ENCODE peak calls at places on chromosomes 13 and 19, in ten cellular contexts. B is cardiac muscle cell, U is upper lobe of right lung, O is colonic mucosa, K is neural progenitor cell, M is thyroid gland, V is mucosa of descending colon, G is heart left ventricle, W is right lobe of liver, Y is tibial nerve. H is an unnamed sample. For H3K4me1 and H3K36me3, the result is how much of the 10 kb centered on the place peaks cover.

GRCh38 chr19:33631628-33631995 is 9.9 kb downstream of the CHST8 start:
- DNase-seq in B (no peak), U (peak), O (no peak), K (no peak), M (no peak), V (no peak), G (no peak), W (no peak), Y (no peak), H (no peak)

GRCh38 chr19:45339629-45340028 is 921 bp upstream of the KLC3 start:
- DNase-seq in B (no peak), U (no peak), O (no peak), K (no peak), M (no peak), V (no peak), G (no peak), W (no peak), Y (no peak), H (no peak)

GRCh38 chr13:97058417-97058816 is 64.1 kb upstream of the OXGR1 start:
- DNase-seq in B (no peak), U (no peak), O (no peak), K (peak), M (no peak), V (no peak), G (no peak), W (no peak), Y (no peak), H (no peak)

GRCh38 chr19:50678323-50678722 is 29.1 kb downstream of the C19orf81 start:
- DNase-seq in B (no peak), U (no peak), O (no peak), K (no peak), M (no peak), V (no peak), G (no peak), W (no peak), Y (no peak), H (no peak)

GRCh38 chr13:113273856-113274590 is 23.0 kb upstream of the LAMP1 start:
- DNase-seq in B (peak), U (peak), O (no peak), K (no peak), M (no peak), V (no peak), G (no peak), W (no peak), Y (no peak), H (no peak)

GRCh38 chr19:21202865-21203494 is 61.1 kb downstream of the ZNF431 start:
- DNase-seq in B (peak), U (no peak), O (no peak), K (peak), M (peak), V (peak), G (no peak), W (no peak), Y (peak), H (peak)

GRCh38 chr13:45200701-45201230 is at the start of gene KCTD4:
- DNase-seq in B (peak), U (no peak), O (no peak), K (no peak), M (no peak), V (no peak), G (no peak), W (no peak), Y (no peak), H (no peak)

GRCh38 chr13:50424993-50425392 is 409.7 kb downstream of the KCNRG start:
- DNase-seq in B (no peak), U (no peak), O (no peak), K (no peak), M (no peak), V (no peak), G (no peak), W (no peak), Y (no peak), H (no peak)

DNA sequence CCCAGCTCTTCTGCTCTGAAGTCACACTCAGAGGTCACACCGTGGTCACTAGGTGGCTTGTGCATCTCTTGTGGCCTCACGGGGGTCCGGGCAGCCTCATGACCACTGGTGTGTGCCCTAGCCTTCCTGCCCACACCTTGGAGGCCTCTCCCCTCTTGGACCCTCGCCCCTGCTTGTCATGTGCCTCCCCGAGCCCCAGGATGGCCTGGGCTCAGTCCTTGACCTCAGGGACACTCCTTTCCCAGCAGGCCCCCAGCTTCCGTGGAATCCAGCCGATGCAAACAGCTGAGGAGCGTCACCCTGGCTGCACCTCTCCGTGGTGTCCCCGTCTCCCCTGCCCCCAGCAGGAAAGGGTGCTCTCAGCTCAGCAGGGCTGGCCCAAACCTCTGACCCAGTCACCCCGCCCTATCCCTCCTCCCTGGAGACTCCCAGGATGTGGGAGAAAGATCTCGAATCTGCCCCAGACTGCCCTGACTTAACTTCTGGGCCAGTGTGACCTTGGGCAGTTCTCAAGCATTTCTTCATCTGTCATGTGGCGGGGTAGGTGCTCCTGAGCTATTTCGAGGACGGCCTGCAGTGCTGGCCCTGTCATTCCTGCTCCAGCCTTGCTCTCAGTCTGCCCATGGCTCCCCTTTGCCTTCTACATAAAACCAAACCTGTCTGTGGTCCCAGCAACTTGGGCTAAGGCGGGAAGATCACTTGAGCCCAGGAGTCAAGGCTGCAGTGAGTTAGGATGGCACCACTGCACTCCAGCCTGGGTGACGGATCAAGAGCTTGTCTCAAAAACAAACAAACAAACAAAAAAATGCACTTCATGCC is 4.6 kb upstream of the SLC25A42 start:
- DNase-seq in B (no peak), U (no peak), O (no peak), K (no peak), M (no peak), V (no peak), G (no peak), W (no peak), Y (no peak), H (no peak)
- H3K4me1 ChIP-seq in B (under half), U (under half), O (under half), K (under half), M (under half), V (under half), G (under half), W (under half), Y (under half), H (under half)

GRCh38 chr13:36954542-36954941 is 34.5 kb upstream of the SMAD9 start:
- DNase-seq in B (no peak), U (no peak), O (no peak), K (no peak), M (no peak), V (no peak), G (no peak), W (no peak), Y (no peak), H (no peak)

DNA sequence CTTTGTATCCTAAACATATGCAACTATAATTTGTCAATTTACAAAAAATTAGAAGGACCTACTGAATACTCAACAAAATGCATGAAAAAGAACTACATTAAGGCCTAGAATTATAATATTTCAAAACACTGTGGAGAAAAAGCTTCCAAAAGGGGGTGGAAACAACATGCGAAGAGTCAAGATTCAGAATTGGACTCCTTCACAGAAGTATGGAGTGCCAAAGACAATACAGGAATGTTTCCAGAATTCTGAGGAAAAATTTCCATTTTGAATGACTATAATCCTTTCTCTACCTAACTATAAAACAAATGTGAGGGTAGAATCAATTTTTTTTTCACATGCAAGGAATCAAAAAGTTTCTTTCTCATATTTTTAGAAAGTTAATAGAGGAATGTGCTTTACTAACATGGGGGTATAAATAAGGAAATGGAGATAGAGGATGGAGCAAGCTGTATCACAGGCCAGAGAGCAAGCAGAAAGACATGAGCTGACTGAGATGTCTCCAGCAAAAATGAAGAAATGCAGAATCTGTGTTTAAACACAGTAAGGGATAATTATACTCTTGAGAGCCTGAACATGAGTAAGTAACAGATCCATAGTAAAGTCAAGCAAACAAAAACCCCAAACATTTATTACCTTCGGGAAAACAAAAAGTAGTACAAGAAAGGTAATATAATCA is 39.5 kb upstream of the SMAD9 start:
- DNase-seq in B (no peak), U (no peak), O (no peak), K (no peak), M (no peak), V (no peak), G (no peak), W (no peak), Y (no peak), H (no peak)
- H3K36me3 ChIP-seq in B (under half), U (half or more), O (under half), K (under half), M (under half), V (under half), G (under half), W (under half), Y (under half), H (under half)

DNA sequence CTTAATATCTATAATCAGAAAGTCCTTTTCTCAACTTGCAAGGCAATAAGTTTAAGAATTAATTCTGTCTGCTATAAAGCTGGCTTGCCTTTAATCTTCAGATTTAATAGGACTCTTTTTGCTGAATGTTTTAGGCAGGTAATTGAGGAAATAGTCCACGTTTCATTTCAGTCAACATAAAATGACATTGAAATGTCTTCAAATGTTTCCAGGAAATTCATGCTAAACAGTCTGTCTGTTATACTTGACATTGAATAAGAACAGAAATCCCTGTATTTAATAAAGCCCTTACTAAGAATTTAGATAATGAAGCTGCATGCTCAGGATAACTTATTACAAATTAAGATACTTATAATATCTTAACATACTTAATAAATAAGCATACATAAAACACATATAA is 84.2 kb downstream of the PCDH9 start:
- DNase-seq in B (no peak), U (no peak), O (no peak), K (no peak), M (no peak), V (no peak), G (no peak), W (no peak), Y (no peak), H (no peak)
- H3K4me1 ChIP-seq in B (under half), U (under half), O (under half), K (under half), M (under half), V (under half), G (under half), W (under half), Y (under half), H (under half)

DNA sequence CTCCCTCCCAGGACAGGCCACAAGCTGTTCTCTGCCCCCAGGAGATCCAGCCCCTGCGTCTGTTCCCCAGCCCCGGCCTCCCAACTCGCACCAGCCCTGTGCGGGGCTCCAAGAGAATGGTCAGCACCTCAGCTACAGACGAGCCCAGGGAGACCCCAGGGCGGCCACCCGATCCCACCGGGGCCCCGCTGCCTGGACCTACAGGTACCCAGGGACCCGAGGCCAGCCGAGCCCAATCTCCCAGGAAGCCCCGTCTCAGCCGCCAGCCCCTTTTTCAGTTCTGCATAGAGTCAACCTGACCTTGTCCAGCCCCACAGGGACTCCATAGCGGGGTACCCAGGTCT is 5.9 kb downstream of the PNPLA6 start:
- DNase-seq in B (no peak), U (no peak), O (no peak), K (no peak), M (no peak), V (no peak), G (no peak), W (no peak), Y (no peak), H (no peak)
- H3K36me3 ChIP-seq in B (under half), U (half or more), O (under half), K (under half), M (under half), V (under half), G (under half), W (under half), Y (under half), H (under half)

DNA sequence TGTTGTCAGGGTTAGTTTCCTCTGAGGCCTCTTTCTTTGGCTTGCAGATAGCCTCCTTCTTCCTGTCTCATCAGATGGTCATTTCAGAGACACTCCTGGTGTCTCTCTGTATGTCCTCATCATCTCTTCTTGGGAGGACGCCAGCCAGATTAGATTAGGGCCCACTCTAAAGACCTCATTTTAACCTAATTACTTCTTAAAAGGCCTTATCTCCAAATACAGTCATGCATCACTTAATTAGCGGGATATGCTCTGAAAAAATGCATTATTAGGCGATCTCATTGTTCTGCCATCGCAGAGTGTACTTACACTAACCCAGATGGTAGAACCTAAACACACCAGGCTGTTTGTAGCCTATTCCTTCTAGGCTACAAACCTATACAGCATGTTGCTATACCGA is 89.0 kb downstream of the CDK8 start:
- DNase-seq in B (no peak), U (no peak), O (no peak), K (no peak), M (no peak), V (no peak), G (no peak), W (no peak), Y (no peak), H (no peak)
- H3K4me1 ChIP-seq in B (under half), U (under half), O (under half), K (under half), M (under half), V (under half), G (under half), W (under half), Y (under half), H (under half)

GRCh38 chr19:2812414-2813234 is 7.0 kb upstream of the ZNF554 start:
- DNase-seq in B (no peak), U (peak), O (no peak), K (no peak), M (no peak), V (no peak), G (no peak), W (no peak), Y (no peak), H (no peak)

GRCh38 chr19:2811735-2812413 is 7.8 kb upstream of the ZNF554 start:
- DNase-seq in B (no peak), U (peak), O (peak), K (no peak), M (no peak), V (peak), G (no peak), W (no peak), Y (no peak), H (no peak)

GRCh38 chr19:2809387-2810140 is 10.1 kb upstream of the ZNF554 start:
- DNase-seq in B (no peak), U (no peak), O (no peak), K (no peak), M (no peak), V (no peak), G (no peak), W (peak), Y (no peak), H (no peak)

GRCh38 chr19:2810141-2811091 is 9.3 kb upstream of the ZNF554 start:
- DNase-seq in B (no peak), U (no peak), O (no peak), K (no peak), M (no peak), V (no peak), G (no peak), W (no peak), Y (no peak), H (no peak)

DNA sequence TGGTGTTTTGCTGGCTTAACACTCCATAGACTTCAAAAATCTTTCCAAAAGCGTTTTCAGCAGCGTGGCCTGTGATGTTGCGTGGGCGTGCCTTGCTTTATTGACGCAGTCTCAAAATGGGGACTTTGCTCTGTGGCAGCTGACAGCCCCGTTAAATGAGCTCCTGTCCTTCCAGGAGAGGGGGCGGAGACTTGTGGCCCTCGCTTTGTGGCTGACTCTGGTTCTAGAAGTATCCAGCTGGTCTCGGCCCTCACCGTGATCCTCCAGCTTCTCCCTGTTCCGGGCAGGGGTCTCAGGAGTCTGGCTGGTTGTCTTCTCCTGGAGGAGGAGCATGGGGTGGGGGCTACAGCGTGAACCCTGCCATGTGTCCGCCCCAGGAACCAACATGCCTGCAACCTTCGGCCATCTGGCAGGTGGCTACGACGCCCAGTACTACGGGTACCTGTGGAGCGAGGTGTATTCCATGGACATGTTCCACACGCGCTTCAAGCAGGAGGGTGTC is 8.4 kb upstream of the ZNF554 start:
- DNase-seq in B (no peak), U (peak), O (peak), K (no peak), M (no peak), V (peak), G (no peak), W (peak), Y (no peak), H (no peak)
- H3K36me3 ChIP-seq in B (under half), U (under half), O (under half), K (under half), M (under half), V (under half), G (under half), W (under half), Y (under half), H (half or more)

DNA sequence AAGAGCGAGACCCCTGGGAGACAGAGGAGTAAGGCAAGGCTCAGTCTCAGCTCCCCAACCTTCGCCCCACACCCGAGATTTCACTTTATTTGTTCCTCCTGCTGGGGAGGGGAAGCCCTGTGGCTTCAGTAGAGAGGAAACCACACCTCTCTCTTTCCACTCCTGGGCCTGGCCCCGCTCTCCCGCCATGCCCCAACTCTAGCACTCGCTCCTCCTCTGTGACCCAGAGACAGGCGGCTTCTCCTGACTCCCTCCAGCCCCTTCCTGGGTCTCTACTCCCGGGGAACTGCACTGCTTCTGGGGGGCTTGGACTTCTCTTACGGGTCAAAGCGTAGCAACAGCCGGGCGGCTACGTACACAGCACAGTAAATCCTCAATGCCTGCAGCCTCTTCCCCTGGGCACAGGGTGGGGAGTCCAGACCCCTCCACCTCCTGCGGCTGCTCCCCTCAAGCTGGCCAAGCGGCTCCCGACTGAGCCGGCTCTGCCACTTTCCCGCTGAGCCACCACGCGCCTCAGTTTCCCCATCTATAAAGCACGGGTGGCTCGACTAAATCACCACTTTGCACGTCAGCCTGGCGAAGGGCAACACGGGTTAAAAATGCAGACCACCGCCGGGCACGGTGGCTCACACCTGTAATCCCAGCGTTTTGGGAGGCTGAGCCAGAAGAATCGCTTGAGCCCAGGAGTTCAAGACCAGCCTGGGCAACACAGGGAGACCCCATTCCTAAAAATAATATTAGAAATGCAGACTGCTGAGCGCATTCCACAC is 1.4 kb downstream of the RNF126 start:
- DNase-seq in B (no peak), U (no peak), O (peak), K (no peak), M (no peak), V (peak), G (no peak), W (no peak), Y (no peak), H (peak)
- H3K4me1 ChIP-seq in B (under half), U (half or more), O (under half), K (under half), M (under half), V (under half), G (half or more), W (under half), Y (under half), H (under half)

GRCh38 chr19:10363789-10364281 is 16.5 kb downstream of the TYK2 start:
- DNase-seq in B (no peak), U (no peak), O (no peak), K (no peak), M (no peak), V (no peak), G (no peak), W (no peak), Y (no peak), H (no peak)
- H3K36me3 ChIP-seq in B (under half), U (half or more), O (under half), K (under half), M (under half), V (under half), G (under half), W (under half), Y (under half), H (under half)